ENCODE peak calls at places on chromosomes 6 and 20, in five cellular contexts. One of them, this sample, is unnamed.

GRCh38 chr6:45736134-45736533 is 279.5 kb downstream of the CLIC5 start:
- DNase-seq in tibial nerve: no peak
- DNase-seq in cardiac muscle cell: no peak
- DNase-seq in nephron progenitor cell: no peak
- DNase-seq in CD8-positive, alpha-beta T cell: no peak
- DNase-seq in this sample: no peak

GRCh38 chr20:63055575-63056235 is 48.9 kb upstream of the BHLHE23 start:
- DNase-seq in tibial nerve: no peak
- DNase-seq in nephron progenitor cell: no peak
- DNase-seq in cardiac muscle cell: no peak
- DNase-seq in CD8-positive, alpha-beta T cell: no peak
- DNase-seq in this sample: no peak

GRCh38 chr6:125123468-125124249 is 29.9 kb upstream of the TPD52L1 start:
- DNase-seq in cardiac muscle cell: peak
- DNase-seq in tibial nerve: no peak
- DNase-seq in nephron progenitor cell: no peak
- DNase-seq in CD8-positive, alpha-beta T cell: no peak
- DNase-seq in this sample: no peak

GRCh38 chr20:36097751-36098151 is 56.8 kb upstream of the EPB41L1 start:
- DNase-seq in CD8-positive, alpha-beta T cell: no peak
- DNase-seq in nephron progenitor cell: no peak
- DNase-seq in tibial nerve: no peak
- DNase-seq in cardiac muscle cell: no peak
- DNase-seq in this sample: no peak

GRCh38 chr6:136783495-136784270 is 8.6 kb downstream of the MAP3K5 start:
- DNase-seq in nephron progenitor cell: no peak
- DNase-seq in CD8-positive, alpha-beta T cell: no peak
- DNase-seq in cardiac muscle cell: no peak
- DNase-seq in tibial nerve: no peak
- DNase-seq in this sample: no peak

GRCh38 chr6:13526718-13527668 is 39.6 kb upstream of the GFOD1 start:
- DNase-seq in tibial nerve: no peak
- DNase-seq in nephron progenitor cell: no peak
- DNase-seq in CD8-positive, alpha-beta T cell: peak
- DNase-seq in cardiac muscle cell: peak
- DNase-seq in this sample: no peak

GRCh38 chr6:23454090-23454998 is 671.7 kb upstream of the NRSN1 start:
- DNase-seq in CD8-positive, alpha-beta T cell: no peak
- DNase-seq in nephron progenitor cell: no peak
- DNase-seq in cardiac muscle cell: peak
- DNase-seq in tibial nerve: no peak
- DNase-seq in this sample: no peak

GRCh38 chr6:157996201-157996712 is 14.6 kb downstream of the SYNJ2 start:
- DNase-seq in cardiac muscle cell: no peak
- DNase-seq in CD8-positive, alpha-beta T cell: no peak
- DNase-seq in tibial nerve: no peak
- DNase-seq in nephron progenitor cell: no peak
- DNase-seq in this sample: no peak

GRCh38 chr20:47295921-47296426 is 60.5 kb downstream of the ZMYND8 start:
- DNase-seq in CD8-positive, alpha-beta T cell: no peak
- DNase-seq in cardiac muscle cell: peak
- DNase-seq in tibial nerve: no peak
- DNase-seq in nephron progenitor cell: no peak
- DNase-seq in this sample: no peak

GRCh38 chr6:158758464-158758863 is 60.7 kb downstream of the EZR start:
- DNase-seq in nephron progenitor cell: peak
- DNase-seq in CD8-positive, alpha-beta T cell: no peak
- DNase-seq in tibial nerve: no peak
- DNase-seq in cardiac muscle cell: peak
- DNase-seq in this sample: no peak

GRCh38 chr20:50397058-50397457 is 113.1 kb upstream of the PTPN1 start:
- DNase-seq in cardiac muscle cell: no peak
- DNase-seq in tibial nerve: no peak
- DNase-seq in CD8-positive, alpha-beta T cell: no peak
- DNase-seq in nephron progenitor cell: no peak
- DNase-seq in this sample: no peak

GRCh38 chr6:44219053-44219814 is 2.5 kb downstream of the MYMX start:
- DNase-seq in tibial nerve: peak
- DNase-seq in nephron progenitor cell: peak
- DNase-seq in CD8-positive, alpha-beta T cell: no peak
- DNase-seq in cardiac muscle cell: peak
- DNase-seq in this sample: peak

GRCh38 chr6:46191961-46192360 is 21.2 kb upstream of the ENPP5 start:
- DNase-seq in tibial nerve: no peak
- DNase-seq in CD8-positive, alpha-beta T cell: no peak
- DNase-seq in cardiac muscle cell: peak
- DNase-seq in nephron progenitor cell: no peak
- DNase-seq in this sample: no peak

GRCh38 chr20:12593342-12593741 is 415.4 kb upstream of the SPTLC3 start:
- DNase-seq in nephron progenitor cell: no peak
- DNase-seq in CD8-positive, alpha-beta T cell: no peak
- DNase-seq in tibial nerve: no peak
- DNase-seq in cardiac muscle cell: no peak
- DNase-seq in this sample: no peak

GRCh38 chr6:79313254-79313653 is 78.8 kb upstream of the HMGN3 start:
- DNase-seq in CD8-positive, alpha-beta T cell: no peak
- DNase-seq in nephron progenitor cell: no peak
- DNase-seq in cardiac muscle cell: no peak
- DNase-seq in tibial nerve: no peak
- DNase-seq in this sample: no peak

GRCh38 chr20:35468671-35469334 is 13.4 kb downstream of the CEP250 start:
- DNase-seq in cardiac muscle cell: no peak
- DNase-seq in nephron progenitor cell: no peak
- DNase-seq in CD8-positive, alpha-beta T cell: no peak
- DNase-seq in tibial nerve: no peak
- DNase-seq in this sample: no peak

GRCh38 chr20:37528442-37529213 is 952 bp upstream of the BLCAP start:
- DNase-seq in CD8-positive, alpha-beta T cell: no peak
- DNase-seq in tibial nerve: no peak
- DNase-seq in nephron progenitor cell: no peak
- DNase-seq in cardiac muscle cell: no peak
- DNase-seq in this sample: no peak

GRCh38 chr6:96554559-96554958 is 8.4 kb upstream of the FHL5 start:
- DNase-seq in cardiac muscle cell: no peak
- DNase-seq in tibial nerve: no peak
- DNase-seq in nephron progenitor cell: no peak
- DNase-seq in CD8-positive, alpha-beta T cell: no peak
- DNase-seq in this sample: no peak

GRCh38 chr20:34558320-34559202 is at the start of gene MAP1LC3A:
- DNase-seq in CD8-positive, alpha-beta T cell: peak
- DNase-seq in tibial nerve: peak
- DNase-seq in nephron progenitor cell: peak
- DNase-seq in cardiac muscle cell: peak
- DNase-seq in this sample: peak

GRCh38 chr6:19838442-19839236 is 1.5 kb downstream of the ID4 start:
- DNase-seq in CD8-positive, alpha-beta T cell: no peak
- DNase-seq in nephron progenitor cell: peak
- DNase-seq in tibial nerve: no peak
- DNase-seq in cardiac muscle cell: no peak
- DNase-seq in this sample: peak

GRCh38 chr6:122853259-122853995 is 64.4 kb downstream of the SMPDL3A start:
- DNase-seq in nephron progenitor cell: no peak
- DNase-seq in cardiac muscle cell: no peak
- DNase-seq in tibial nerve: no peak
- DNase-seq in CD8-positive, alpha-beta T cell: no peak
- DNase-seq in this sample: no peak
- TF ChIP-seq CTCF in nephron progenitor cell: no peak
- TF ChIP-seq CTCF in cardiac muscle cell: no peak
- TF ChIP-seq CTCF in tibial nerve: no peak
- TF ChIP-seq CTCF in CD8-positive, alpha-beta T cell: no peak
- TF ChIP-seq CTCF in this sample: no peak

DNA sequence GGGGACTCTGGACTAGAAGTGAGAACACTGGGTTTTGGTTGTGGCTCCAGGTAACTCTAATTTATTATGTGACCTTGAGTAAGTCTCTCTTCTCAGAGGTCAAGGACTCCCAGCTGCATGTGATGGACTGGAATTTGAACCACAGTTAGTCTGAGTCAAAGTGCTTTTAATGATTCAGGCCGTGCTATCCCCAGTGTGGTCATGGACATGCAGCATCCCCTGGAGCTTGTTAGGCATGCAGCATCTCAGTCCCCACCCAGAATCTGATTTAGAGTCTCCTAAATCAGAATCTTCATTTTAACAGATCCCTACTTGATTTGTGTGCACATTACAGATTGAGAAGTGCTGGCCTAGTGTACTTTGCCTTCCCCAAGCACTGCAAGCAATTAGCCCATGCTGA is 74.2 kb downstream of the TOX2 start:
- DNase-seq in CD8-positive, alpha-beta T cell: no peak
- DNase-seq in tibial nerve: no peak
- DNase-seq in cardiac muscle cell: no peak
- DNase-seq in nephron progenitor cell: no peak
- DNase-seq in this sample: no peak
- TF ChIP-seq CTCF in CD8-positive, alpha-beta T cell: no peak
- TF ChIP-seq CTCF in tibial nerve: no peak
- TF ChIP-seq CTCF in cardiac muscle cell: no peak
- TF ChIP-seq CTCF in nephron progenitor cell: no peak
- TF ChIP-seq CTCF in this sample: no peak

DNA sequence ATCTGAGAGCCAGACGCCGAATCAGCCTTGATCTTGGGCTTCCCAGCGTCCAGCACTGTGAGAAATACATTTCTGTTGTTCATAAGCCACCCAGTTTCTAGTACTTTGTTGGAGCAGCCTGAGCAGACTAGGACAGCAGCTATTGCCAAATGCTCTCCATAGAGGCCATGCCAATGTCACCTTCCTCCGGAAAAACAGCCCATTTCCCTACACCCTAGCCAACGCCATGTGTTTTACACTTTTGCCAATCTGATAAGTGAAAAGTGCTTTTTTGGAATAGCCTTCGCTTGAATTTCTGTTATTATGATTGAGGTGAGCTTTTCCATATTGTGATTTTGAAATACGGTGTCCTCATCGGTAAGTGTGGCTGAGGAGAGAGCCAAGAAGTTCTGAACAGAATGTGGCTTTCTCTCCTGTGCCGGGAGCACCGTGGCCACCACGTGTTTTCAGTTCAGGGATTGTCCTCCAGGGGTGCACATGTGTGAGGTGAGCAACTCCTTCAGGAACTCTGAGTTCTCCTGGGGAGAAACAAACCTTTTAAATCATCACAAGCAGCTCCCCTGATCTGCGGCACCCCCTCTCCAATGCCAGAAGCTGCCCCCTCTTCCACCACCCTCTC is 35.8 kb downstream of the TAF8 start:
- DNase-seq in CD8-positive, alpha-beta T cell: no peak
- DNase-seq in cardiac muscle cell: no peak
- DNase-seq in nephron progenitor cell: no peak
- DNase-seq in tibial nerve: no peak
- DNase-seq in this sample: no peak
- TF ChIP-seq CTCF in CD8-positive, alpha-beta T cell: no peak
- TF ChIP-seq CTCF in cardiac muscle cell: peak
- TF ChIP-seq CTCF in nephron progenitor cell: peak
- TF ChIP-seq CTCF in tibial nerve: peak
- TF ChIP-seq CTCF in this sample: peak

GRCh38 chr6:114421219-114421618 is 78.4 kb upstream of the HS3ST5 start:
- DNase-seq in nephron progenitor cell: no peak
- DNase-seq in tibial nerve: no peak
- DNase-seq in cardiac muscle cell: no peak
- DNase-seq in CD8-positive, alpha-beta T cell: no peak
- DNase-seq in this sample: no peak
- TF ChIP-seq CTCF in nephron progenitor cell: no peak
- TF ChIP-seq CTCF in tibial nerve: no peak
- TF ChIP-seq CTCF in cardiac muscle cell: no peak
- TF ChIP-seq CTCF in CD8-positive, alpha-beta T cell: no peak
- TF ChIP-seq CTCF in this sample: no peak

DNA sequence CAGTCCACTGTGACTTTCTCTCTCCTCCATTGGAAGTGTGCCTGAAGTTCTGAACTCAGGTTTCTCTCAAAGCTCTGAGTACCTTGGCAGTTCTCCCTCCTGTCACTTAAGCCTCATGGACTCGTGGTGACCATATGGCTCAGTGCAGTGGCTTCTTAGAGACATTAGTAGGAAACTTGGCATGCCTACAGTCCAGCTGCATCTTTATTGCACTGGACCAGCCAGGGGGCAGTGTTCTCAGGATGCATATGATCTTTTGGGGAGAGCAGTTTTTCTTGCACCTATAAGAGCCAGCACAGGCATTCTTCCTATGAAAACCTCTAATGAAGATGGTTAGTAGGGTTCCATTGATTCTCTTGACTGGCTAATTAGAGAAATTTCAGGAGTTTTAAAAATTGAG is 47.5 kb upstream of the KCNK16 start:
- DNase-seq in cardiac muscle cell: no peak
- DNase-seq in tibial nerve: no peak
- DNase-seq in nephron progenitor cell: no peak
- DNase-seq in CD8-positive, alpha-beta T cell: no peak
- DNase-seq in this sample: no peak
- TF ChIP-seq CTCF in cardiac muscle cell: peak
- TF ChIP-seq CTCF in tibial nerve: no peak
- TF ChIP-seq CTCF in nephron progenitor cell: no peak
- TF ChIP-seq CTCF in CD8-positive, alpha-beta T cell: no peak
- TF ChIP-seq CTCF in this sample: no peak

This sample was measured in mesothelial cell of epicardium.